ENCODE peak calls at places on chromosomes 13 and 19, in four cellular contexts. K, A, P and H are unnamed samples.

GRCh38 chr13:99045396-99045795 is 67.5 kb upstream of the DOCK9 start:
- ATAC-seq in K (no peak), A (no peak), P (no peak), H (no peak)

GRCh38 chr13:113095146-113096051 is 10.2 kb upstream of the F7 start:
- ATAC-seq in K (no peak), A (no peak), P (no peak), H (no peak)

GRCh38 chr13:28754698-28755545 is 36.2 kb upstream of the SLC46A3 start:
- ATAC-seq in K (peak), A (peak), P (peak), H (peak)

GRCh38 chr13:114029866-114030625 is 56.2 kb upstream of the C13orf46 start:
- ATAC-seq in K (no peak), A (no peak), P (peak), H (no peak)

GRCh38 chr19:19507354-19507753 is 8.0 kb downstream of the TSSK6 start:
- ATAC-seq in K (no peak), A (no peak), P (no peak), H (no peak)

GRCh38 chr13:30832377-30832776 is 73.7 kb upstream of the MEDAG start:
- ATAC-seq in K (no peak), A (no peak), P (no peak), H (no peak)

GRCh38 chr19:48836089-48837017 is at the start of gene HSD17B14:
- ATAC-seq in K (peak), A (peak), P (no peak), H (no peak)

GRCh38 chr13:28583661-28584091 is 75.3 kb upstream of the POMP start:
- ATAC-seq in K (no peak), A (no peak), P (no peak), H (no peak)

GRCh38 chr13:27138457-27139093 is 33.0 kb downstream of the USP12 start:
- ATAC-seq in K (no peak), A (no peak), P (no peak), H (no peak)